ENCODE peak calls at places on chromosomes 16 and 17, in nine cellular contexts. One of them, this sample, is unnamed.

GRCh38 chr17:78114831-78115723 is 13.5 kb downstream of the TMC6 start:
- DNase-seq in Panc1: no peak
- DNase-seq in A549: no peak
- DNase-seq in HCT116: no peak
- DNase-seq in HL-60: no peak
- DNase-seq in HepG2: no peak
- DNase-seq in GM23338: no peak
- DNase-seq in GM12878: no peak
- DNase-seq in SK-N-SH: peak
- DNase-seq in this sample: peak

GRCh38 chr16:22300427-22301071 is 3.3 kb downstream of the POLR3E start:
- DNase-seq in A549: peak
- DNase-seq in HepG2: peak
- DNase-seq in SK-N-SH: peak
- DNase-seq in GM12878: no peak
- DNase-seq in HCT116: no peak
- DNase-seq in GM23338: peak
- DNase-seq in HL-60: no peak
- DNase-seq in Panc1: no peak
- DNase-seq in this sample: peak

GRCh38 chr17:82212331-82213250 is at the start of gene CCDC57:
- DNase-seq in HepG2: peak
- DNase-seq in SK-N-SH: peak
- DNase-seq in Panc1: no peak
- DNase-seq in GM12878: no peak
- DNase-seq in A549: peak
- DNase-seq in GM23338: peak
- DNase-seq in HL-60: peak
- DNase-seq in HCT116: no peak
- DNase-seq in this sample: peak

GRCh38 chr17:47703191-47703591 is 9.2 kb downstream of the TBKBP1 start:
- DNase-seq in HepG2: no peak
- DNase-seq in GM12878: no peak
- DNase-seq in SK-N-SH: no peak
- DNase-seq in A549: no peak
- DNase-seq in HL-60: no peak
- DNase-seq in GM23338: no peak
- DNase-seq in HCT116: no peak
- DNase-seq in Panc1: no peak
- DNase-seq in this sample: no peak

GRCh38 chr16:9441021-9441420 is 349.6 kb downstream of the HAPSTR1 start:
- DNase-seq in Panc1: no peak
- DNase-seq in A549: no peak
- DNase-seq in GM12878: no peak
- DNase-seq in GM23338: peak
- DNase-seq in HCT116: no peak
- DNase-seq in HepG2: peak
- DNase-seq in HL-60: no peak
- DNase-seq in SK-N-SH: no peak
- DNase-seq in this sample: no peak

GRCh38 chr17:50212121-50212843 is 10.9 kb upstream of the COL1A1 start:
- DNase-seq in Panc1: no peak
- DNase-seq in GM23338: no peak
- DNase-seq in HCT116: no peak
- DNase-seq in A549: no peak
- DNase-seq in GM12878: no peak
- DNase-seq in HL-60: no peak
- DNase-seq in HepG2: no peak
- DNase-seq in SK-N-SH: peak
- DNase-seq in this sample: peak

GRCh38 chr16:87675111-87675510 is 72.8 kb downstream of the JPH3 start:
- DNase-seq in SK-N-SH: no peak
- DNase-seq in HepG2: no peak
- DNase-seq in HCT116: no peak
- DNase-seq in Panc1: no peak
- DNase-seq in HL-60: no peak
- DNase-seq in A549: no peak
- DNase-seq in GM12878: no peak
- DNase-seq in GM23338: peak
- DNase-seq in this sample: no peak

GRCh38 chr17:48816774-48817590 is at the start of gene TTLL6:
- DNase-seq in Panc1: no peak
- DNase-seq in A549: peak
- DNase-seq in SK-N-SH: peak
- DNase-seq in GM12878: no peak
- DNase-seq in HepG2: peak
- DNase-seq in GM23338: peak
- DNase-seq in HCT116: peak
- DNase-seq in HL-60: no peak
- DNase-seq in this sample: peak

GRCh38 chr16:79089735-79090284 is 510.7 kb downstream of the MAF start:
- DNase-seq in A549: no peak
- DNase-seq in SK-N-SH: no peak
- DNase-seq in GM12878: peak
- DNase-seq in HCT116: no peak
- DNase-seq in GM23338: no peak
- DNase-seq in HepG2: no peak
- DNase-seq in HL-60: peak
- DNase-seq in Panc1: no peak
- DNase-seq in this sample: no peak

GRCh38 chr17:27207073-27207511 is 86.8 kb upstream of the WSB1 start:
- DNase-seq in HepG2: no peak
- DNase-seq in GM23338: no peak
- DNase-seq in HCT116: peak
- DNase-seq in A549: peak
- DNase-seq in GM12878: no peak
- DNase-seq in SK-N-SH: no peak
- DNase-seq in Panc1: peak
- DNase-seq in HL-60: peak
- DNase-seq in this sample: no peak

GRCh38 chr17:21166599-21167265 is 40.0 kb downstream of the DHRS7B start:
- DNase-seq in GM12878: no peak
- DNase-seq in Panc1: no peak
- DNase-seq in GM23338: no peak
- DNase-seq in HL-60: no peak
- DNase-seq in HCT116: no peak
- DNase-seq in SK-N-SH: no peak
- DNase-seq in HepG2: no peak
- DNase-seq in A549: no peak
- DNase-seq in this sample: no peak

GRCh38 chr16:89607937-89608740 is 5.3 kb upstream of the DPEP1 start:
- DNase-seq in GM23338: no peak
- DNase-seq in HepG2: no peak
- DNase-seq in HL-60: no peak
- DNase-seq in A549: no peak
- DNase-seq in SK-N-SH: peak
- DNase-seq in GM12878: no peak
- DNase-seq in HCT116: no peak
- DNase-seq in Panc1: no peak
- DNase-seq in this sample: no peak

GRCh38 chr17:8870406-8871040 is 3.0 kb upstream of the PIK3R6 start:
- DNase-seq in Panc1: no peak
- DNase-seq in HCT116: no peak
- DNase-seq in GM12878: no peak
- DNase-seq in HL-60: no peak
- DNase-seq in GM23338: no peak
- DNase-seq in SK-N-SH: no peak
- DNase-seq in HepG2: no peak
- DNase-seq in A549: no peak
- DNase-seq in this sample: no peak

GRCh38 chr17:142876-143784 is 5.8 kb downstream of the SCGB1C2 start:
- DNase-seq in HepG2: no peak
- DNase-seq in GM23338: no peak
- DNase-seq in HCT116: no peak
- DNase-seq in Panc1: no peak
- DNase-seq in GM12878: no peak
- DNase-seq in HL-60: no peak
- DNase-seq in A549: no peak
- DNase-seq in SK-N-SH: no peak
- DNase-seq in this sample: no peak

GRCh38 chr16:58678716-58679115 is 5.9 kb downstream of the SLC38A7 start:
- DNase-seq in SK-N-SH: no peak
- DNase-seq in GM23338: no peak
- DNase-seq in GM12878: no peak
- DNase-seq in Panc1: no peak
- DNase-seq in HCT116: no peak
- DNase-seq in HepG2: no peak
- DNase-seq in HL-60: no peak
- DNase-seq in A549: peak
- DNase-seq in this sample: no peak

GRCh38 chr16:20074089-20074956 is 633 bp upstream of the GPR139 start:
- DNase-seq in HCT116: no peak
- DNase-seq in GM23338: peak
- DNase-seq in HL-60: no peak
- DNase-seq in GM12878: no peak
- DNase-seq in SK-N-SH: peak
- DNase-seq in A549: no peak
- DNase-seq in HepG2: no peak
- DNase-seq in Panc1: no peak
- DNase-seq in this sample: no peak

GRCh38 chr16:66476328-66477027 is 49.4 kb downstream of the BEAN1 start:
- DNase-seq in HL-60: no peak
- DNase-seq in HepG2: no peak
- DNase-seq in GM23338: peak
- DNase-seq in HCT116: no peak
- DNase-seq in SK-N-SH: peak
- DNase-seq in Panc1: no peak
- DNase-seq in A549: peak
- DNase-seq in GM12878: no peak
- DNase-seq in this sample: peak
- TF ChIP-seq REST in HL-60: no peak
- TF ChIP-seq REST in HepG2: no peak
- TF ChIP-seq REST in GM23338: no peak
- TF ChIP-seq REST in HCT116: no peak
- TF ChIP-seq REST in SK-N-SH: no peak
- TF ChIP-seq REST in Panc1: no peak
- TF ChIP-seq REST in A549: no peak
- TF ChIP-seq REST in GM12878: no peak
- TF ChIP-seq REST in this sample: no peak

DNA sequence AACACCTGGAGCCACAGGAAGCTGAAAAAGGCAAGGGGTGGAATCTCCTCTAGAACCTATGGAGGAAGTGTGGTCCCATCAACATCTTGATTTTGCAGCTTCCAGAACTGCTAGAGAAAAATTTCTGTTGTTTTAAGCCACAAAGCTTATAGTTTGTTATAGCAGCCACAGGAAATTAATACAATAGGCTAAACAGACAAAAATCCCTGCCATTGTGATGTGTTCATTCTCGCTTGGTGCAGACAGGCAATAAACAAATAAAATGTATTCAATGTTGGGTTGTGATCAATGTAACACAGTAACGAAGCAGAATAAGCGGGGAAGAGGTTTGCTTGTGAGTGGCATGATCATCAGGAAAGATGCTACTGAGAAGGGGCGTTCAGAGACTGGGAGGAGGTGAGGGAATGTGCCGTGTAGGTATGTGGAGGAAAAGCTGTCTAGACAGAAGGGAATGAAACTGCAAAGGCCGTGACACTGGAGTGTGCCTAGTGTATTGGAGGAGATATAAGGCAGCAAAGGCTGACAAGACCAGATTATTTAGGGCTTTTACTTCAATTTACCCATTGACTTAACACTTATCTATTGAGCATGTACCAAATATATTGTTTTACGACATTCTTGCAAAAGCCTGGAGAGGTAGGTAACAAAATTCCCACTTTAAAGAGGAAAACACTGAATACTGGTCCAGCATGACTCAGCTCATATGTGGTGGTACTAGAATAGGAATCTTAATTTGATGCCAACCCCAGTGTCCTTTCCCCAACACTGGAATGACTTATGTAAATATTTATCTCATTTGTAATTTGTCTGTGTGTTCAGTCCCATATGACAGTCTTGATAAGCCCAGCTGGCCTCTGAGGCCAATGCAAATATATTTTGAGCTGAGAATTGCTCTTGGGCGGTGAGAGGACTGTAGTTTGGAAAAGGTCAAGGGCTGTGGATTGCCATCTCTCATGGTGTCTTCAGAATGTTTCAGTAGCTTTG is 375.9 kb downstream of the CDH13 start:
- DNase-seq in Panc1: no peak
- DNase-seq in SK-N-SH: no peak
- DNase-seq in HCT116: no peak
- DNase-seq in GM12878: no peak
- DNase-seq in HepG2: no peak
- DNase-seq in A549: no peak
- DNase-seq in GM23338: no peak
- DNase-seq in HL-60: no peak
- DNase-seq in this sample: no peak
- TF ChIP-seq REST in Panc1: no peak
- TF ChIP-seq REST in SK-N-SH: no peak
- TF ChIP-seq REST in HCT116: no peak
- TF ChIP-seq REST in GM12878: no peak
- TF ChIP-seq REST in HepG2: no peak
- TF ChIP-seq REST in A549: no peak
- TF ChIP-seq REST in GM23338: no peak
- TF ChIP-seq REST in HL-60: no peak
- TF ChIP-seq REST in this sample: no peak

DNA sequence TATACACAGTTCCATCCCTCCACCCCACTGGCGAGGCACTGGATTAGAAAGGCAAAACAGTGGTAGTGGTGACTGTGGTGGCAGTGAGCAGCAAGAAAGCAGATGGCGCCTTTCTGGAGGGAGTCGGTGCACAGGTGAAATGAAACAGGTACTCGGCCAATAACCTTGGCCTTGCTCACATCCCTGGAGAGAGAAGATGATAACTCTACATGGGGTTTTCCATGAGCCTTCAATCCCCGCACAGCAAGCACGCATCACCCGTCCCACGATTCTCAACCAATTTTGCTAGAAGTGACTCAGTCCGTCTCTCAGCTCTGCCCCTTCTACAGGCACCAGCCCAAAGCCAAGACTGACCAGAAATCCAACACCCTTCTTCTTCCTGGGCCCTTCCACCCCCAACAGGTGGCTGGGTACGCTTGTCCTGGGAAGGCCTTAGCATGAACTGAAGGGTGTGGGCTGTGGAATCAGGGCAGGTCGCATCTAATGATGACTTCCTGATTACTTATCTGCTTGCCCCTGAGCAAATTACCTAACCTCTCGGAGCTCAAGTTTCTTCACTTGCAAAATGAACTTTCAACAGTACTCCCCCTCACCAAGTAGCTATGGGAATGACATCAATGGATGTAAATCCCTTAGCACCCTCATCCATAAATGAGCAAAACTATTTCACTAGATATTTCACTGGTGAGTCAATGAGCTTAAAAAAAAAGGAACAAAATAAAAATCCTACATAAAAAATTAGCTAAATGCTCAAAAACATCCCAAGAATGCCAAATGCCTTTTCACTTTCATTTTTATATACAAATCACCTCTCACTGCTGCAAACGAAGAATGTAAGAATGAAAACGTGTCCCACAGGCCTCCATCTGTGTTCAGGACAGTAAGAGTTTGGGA is 18.0 kb downstream of the XPO6 start:
- DNase-seq in HL-60: no peak
- DNase-seq in A549: peak
- DNase-seq in HCT116: no peak
- DNase-seq in Panc1: no peak
- DNase-seq in GM12878: no peak
- DNase-seq in SK-N-SH: no peak
- DNase-seq in HepG2: no peak
- DNase-seq in GM23338: no peak
- DNase-seq in this sample: no peak
- TF ChIP-seq REST in HL-60: no peak
- TF ChIP-seq REST in A549: no peak
- TF ChIP-seq REST in HCT116: no peak
- TF ChIP-seq REST in Panc1: no peak
- TF ChIP-seq REST in GM12878: no peak
- TF ChIP-seq REST in SK-N-SH: no peak
- TF ChIP-seq REST in HepG2: no peak
- TF ChIP-seq REST in GM23338: no peak
- TF ChIP-seq REST in this sample: no peak

GRCh38 chr17:67514998-67515397 is 137.9 kb downstream of the PITPNC1 start:
- DNase-seq in A549: no peak
- DNase-seq in HCT116: no peak
- DNase-seq in HL-60: no peak
- DNase-seq in Panc1: no peak
- DNase-seq in GM12878: no peak
- DNase-seq in SK-N-SH: no peak
- DNase-seq in GM23338: peak
- DNase-seq in HepG2: no peak
- DNase-seq in this sample: no peak
- TF ChIP-seq REST in A549: no peak
- TF ChIP-seq REST in HCT116: no peak
- TF ChIP-seq REST in HL-60: no peak
- TF ChIP-seq REST in Panc1: no peak
- TF ChIP-seq REST in GM12878: no peak
- TF ChIP-seq REST in SK-N-SH: no peak
- TF ChIP-seq REST in GM23338: no peak
- TF ChIP-seq REST in HepG2: no peak
- TF ChIP-seq REST in this sample: no peak